ENCODE peak calls at places on chromosomes 4 and X, in six cellular contexts. V is fibroblast of lung, P is AG04450, E is testis, O is mammary epithelial cell, L is left ventricle myocardium inferior. G is an unnamed sample. For H3K9me3, the result is how much of the 10 kb centered on the place peaks cover.

GRCh38 chrX:56233100-56233499 is 944 bp downstream of the KLF8 start:
- DNase-seq in V (no peak), P (no peak), E (peak), O (no peak), L (no peak), G (no peak)

GRCh38 chr4:91600301-91600700 is 703.5 kb upstream of the GRID2 start:
- DNase-seq in V (no peak), P (no peak), E (no peak), O (no peak), L (no peak), G (no peak)

GRCh38 chrX:28802625-28803024 is 215.4 kb downstream of the IL1RAPL1 start:
- DNase-seq in V (no peak), P (no peak), E (no peak), O (no peak), L (no peak), G (no peak)

GRCh38 chr4:113979973-113980615 is 647 bp upstream of the ARSJ start:
- DNase-seq in V (peak), P (no peak), E (no peak), O (peak), L (no peak), G (no peak)

GRCh38 chr4:88675543-88675942 is 22.1 kb downstream of the NAP1L5 start:
- DNase-seq in V (peak), P (no peak), E (no peak), O (no peak), L (no peak), G (no peak)

GRCh38 chrX:73262991-73263390 is 48.3 kb upstream of the NAP1L2 start:
- DNase-seq in V (peak), P (no peak), E (no peak), O (no peak), L (no peak), G (no peak)

GRCh38 chr4:77028241-77028640 is 47.5 kb downstream of the CCNI start:
- DNase-seq in V (no peak), P (no peak), E (no peak), O (no peak), L (no peak), G (no peak)

GRCh38 chr4:25923745-25924144 is 9.7 kb downstream of the SMIM20 start:
- DNase-seq in V (no peak), P (no peak), E (no peak), O (no peak), L (no peak), G (no peak)

GRCh38 chr4:109211671-109212070 is 90.8 kb downstream of the COL25A1 start:
- DNase-seq in V (peak), P (no peak), E (no peak), O (no peak), L (no peak), G (no peak)

GRCh38 chrX:132016628-132017430 is 6.3 kb upstream of the STK26 start:
- DNase-seq in V (no peak), P (no peak), E (no peak), O (no peak), L (no peak), G (no peak)

GRCh38 chrX:43975747-43976146 is 2.6 kb upstream of the NDP start:
- DNase-seq in V (no peak), P (no peak), E (no peak), O (no peak), L (no peak), G (no peak)

GRCh38 chr4:71520308-71520707 is 181.5 kb downstream of the SLC4A4 start:
- DNase-seq in V (no peak), P (no peak), E (no peak), O (no peak), L (no peak), G (no peak)

GRCh38 chr4:164906368-164906767 is 29.4 kb downstream of the APELA start:
- DNase-seq in V (no peak), P (no peak), E (no peak), O (no peak), L (no peak), G (no peak)

GRCh38 chrX:131704136-131704695 is 160.3 kb downstream of the OR13H1 start:
- DNase-seq in V (peak), P (no peak), E (peak), O (peak), L (no peak), G (peak)

GRCh38 chrX:17616936-17617335 is 120.4 kb upstream of the SCML1 start:
- DNase-seq in V (no peak), P (no peak), E (no peak), O (no peak), L (no peak), G (no peak)

GRCh38 chr4:48300004-48300403 is 30.4 kb upstream of the TEC start:
- DNase-seq in V (peak), P (no peak), E (no peak), O (no peak), L (no peak), G (no peak)

GRCh38 chr4:140626982-140627381 is 58.2 kb upstream of the UCP1 start:
- DNase-seq in V (no peak), P (no peak), E (no peak), O (no peak), L (no peak), G (no peak)

GRCh38 chrX:39815621-39816020 is 282.1 kb downstream of the BCOR start:
- DNase-seq in V (peak), P (no peak), E (no peak), O (no peak), L (no peak), G (no peak)

GRCh38 chrX:80765226-80765625 is 44.5 kb downstream of the BRWD3 start:
- DNase-seq in V (peak), P (peak), E (no peak), O (peak), L (no peak), G (no peak)

GRCh38 chrX:30649859-30650258 is 3.4 kb upstream of the GK start:
- DNase-seq in V (no peak), P (no peak), E (no peak), O (peak), L (no peak), G (no peak)

GRCh38 chr4:111174331-111174730 is 551.5 kb upstream of the PITX2 start:
- DNase-seq in V (peak), P (no peak), E (no peak), O (no peak), L (no peak), G (no peak)

GRCh38 chr4:126071346-126072333 is 756.9 kb downstream of the FAT4 start:
- DNase-seq in V (peak), P (peak), E (no peak), O (peak), L (no peak), G (no peak)
- H3K4me3 ChIP-seq in V (no peak), P (no peak), E (no peak), O (no peak), L (no peak), G (no peak)

DNA sequence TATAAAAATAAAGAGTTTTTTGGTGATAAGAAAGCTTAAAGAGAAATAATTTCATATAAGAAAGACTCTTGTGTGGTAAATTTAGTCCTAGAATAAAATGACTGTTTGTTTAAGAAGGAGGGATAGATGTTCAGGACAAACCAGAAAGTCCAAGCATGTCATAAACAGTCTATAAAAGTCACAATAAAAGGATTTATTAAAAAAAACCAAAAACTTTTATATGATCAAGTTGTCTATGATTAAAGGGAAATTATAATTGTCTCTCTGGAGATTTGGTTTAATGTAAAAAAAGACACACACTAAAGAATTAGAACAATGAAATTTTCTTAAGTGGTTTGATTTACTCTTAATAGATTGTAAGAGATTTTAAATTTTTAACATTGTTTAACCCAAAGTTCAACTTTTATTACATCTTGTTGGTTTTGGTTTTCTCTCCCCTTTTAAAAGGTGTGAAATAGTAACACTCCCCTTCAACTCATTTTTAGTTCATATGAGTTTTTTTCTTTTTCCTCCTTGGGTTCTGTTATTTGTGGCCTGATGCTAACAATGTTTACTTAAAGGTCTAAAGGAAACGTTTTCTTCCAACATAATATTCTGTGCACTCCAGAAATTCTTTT is 89.7 kb downstream of the PDHA2 start:
- DNase-seq in V (no peak), P (no peak), E (no peak), O (no peak), L (no peak), G (no peak)
- H3K9me3 ChIP-seq in V (under half), P (under half), E (under half), O (under half), L (half or more), G (under half)

DNA sequence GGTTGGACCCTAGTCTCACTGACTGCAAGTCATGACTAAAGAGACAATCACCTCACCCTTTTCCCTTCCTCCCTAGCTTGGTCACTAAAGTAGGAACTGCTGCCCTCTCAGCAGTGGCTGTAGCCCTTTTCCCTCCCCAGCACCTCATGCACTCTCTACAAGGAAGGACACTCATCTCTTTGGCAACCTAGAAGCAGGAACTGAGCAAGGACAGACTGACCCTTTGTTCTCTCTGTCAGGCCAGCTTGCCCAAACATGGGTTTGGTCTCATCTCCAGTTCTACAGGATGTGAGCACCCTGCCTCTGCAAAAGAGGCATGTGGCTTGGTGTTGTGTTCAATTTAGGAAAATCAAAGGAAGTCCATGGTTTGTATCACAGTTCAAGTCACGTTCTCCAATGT is 15.8 kb downstream of the LEF1 start:
- DNase-seq in V (no peak), P (no peak), E (no peak), O (peak), L (no peak), G (no peak)
- H3K4me3 ChIP-seq in V (no peak), P (no peak), E (no peak), O (no peak), L (no peak), G (no peak)

GRCh38 chrX:47266643-47267042 is 33.8 kb downstream of the USP11 start:
- DNase-seq in V (no peak), P (no peak), E (no peak), O (no peak), L (no peak), G (no peak)

DNA sequence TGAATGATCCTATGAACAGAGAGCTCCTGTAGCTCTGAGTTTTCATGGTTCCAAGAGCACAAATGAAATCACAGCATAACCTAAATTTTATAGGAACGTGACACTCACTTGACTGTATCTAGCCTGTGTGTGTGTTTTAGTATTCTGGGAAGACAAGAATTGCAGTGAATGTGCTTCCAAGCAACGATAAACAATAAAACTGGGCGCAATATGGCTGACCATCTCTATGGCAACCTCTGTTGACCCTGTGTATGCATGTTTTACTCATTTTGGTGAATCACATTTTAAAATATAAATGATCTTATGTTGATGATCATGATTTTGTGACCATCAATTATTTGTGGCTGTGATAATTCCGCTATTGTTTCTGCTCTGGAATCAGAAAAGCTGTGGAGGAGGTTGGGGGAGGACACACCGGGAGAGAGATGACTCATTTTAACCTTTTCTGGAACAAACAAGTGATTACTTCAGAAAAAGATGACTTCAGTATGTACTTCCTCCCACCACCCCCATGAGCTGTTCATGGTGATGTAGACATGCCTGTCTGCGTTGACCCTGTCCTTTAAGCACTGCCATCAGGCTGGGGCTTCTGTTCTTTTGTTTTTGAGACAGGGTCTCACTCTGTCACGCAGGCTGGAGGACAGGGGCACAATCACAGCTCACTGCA is 31.8 kb downstream of the USP11 start:
- DNase-seq in V (peak), P (no peak), E (peak), O (peak), L (no peak), G (no peak)
- H3K9me3 ChIP-seq in V (under half), P (under half), E (under half), O (under half), L (under half), G (under half)

DNA sequence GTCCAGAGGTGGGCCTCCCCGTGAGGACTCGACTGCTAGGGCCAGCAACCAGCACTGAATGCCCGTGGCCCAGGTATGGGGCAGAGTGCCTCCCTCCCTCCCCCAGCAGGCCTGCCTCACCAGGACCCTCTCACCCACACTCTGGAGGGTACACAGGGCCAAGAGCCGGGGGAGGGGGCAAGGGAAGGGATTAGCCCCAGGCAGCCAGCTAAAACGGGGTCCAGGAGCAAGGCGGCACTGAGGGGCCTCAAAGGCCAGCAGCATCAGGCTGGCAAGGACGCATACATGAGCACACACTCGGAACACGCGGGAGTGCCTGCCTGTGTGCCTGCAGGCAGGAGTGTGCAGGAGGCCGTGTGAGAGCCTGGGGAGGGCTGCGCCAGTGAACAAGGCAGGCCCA is 18.3 kb upstream of the DUSP9 start:
- DNase-seq in V (no peak), P (no peak), E (no peak), O (no peak), L (no peak), G (no peak)
- H3K4me3 ChIP-seq in V (no peak), P (no peak), E (no peak), O (no peak), L (no peak), G (no peak)

GRCh38 chr4:153735901-153736461 is 23.8 kb downstream of the RNF175 start:
- DNase-seq in V (peak), P (no peak), E (no peak), O (peak), L (no peak), G (no peak)
- H3K9me3 ChIP-seq in V (under half), P (under half), E (under half), O (under half), L (under half), G (under half)

DNA sequence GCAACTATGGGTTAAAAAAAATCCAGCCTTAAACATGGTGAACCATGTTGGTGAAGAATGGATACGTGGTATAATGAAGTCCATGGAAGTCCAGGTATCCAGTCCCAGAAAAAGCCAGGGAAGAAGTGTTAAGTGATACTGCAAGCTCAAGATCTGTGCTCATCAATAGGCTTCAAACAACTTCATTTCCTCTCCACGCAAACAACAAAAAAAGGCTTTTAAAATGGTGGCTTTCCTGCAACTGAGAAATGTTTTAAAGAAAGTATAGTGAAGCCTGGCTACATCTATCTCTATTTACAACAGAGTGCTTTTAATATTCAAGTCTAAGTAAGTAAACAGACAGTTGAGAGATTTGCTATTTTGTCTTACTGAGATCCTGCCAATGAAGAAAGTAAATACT is 1.6 kb downstream of the TAPT1 start:
- DNase-seq in V (no peak), P (no peak), E (no peak), O (no peak), L (no peak), G (no peak)
- H3K4me3 ChIP-seq in V (no peak), P (peak), E (no peak), O (peak), L (peak), G (no peak)

DNA sequence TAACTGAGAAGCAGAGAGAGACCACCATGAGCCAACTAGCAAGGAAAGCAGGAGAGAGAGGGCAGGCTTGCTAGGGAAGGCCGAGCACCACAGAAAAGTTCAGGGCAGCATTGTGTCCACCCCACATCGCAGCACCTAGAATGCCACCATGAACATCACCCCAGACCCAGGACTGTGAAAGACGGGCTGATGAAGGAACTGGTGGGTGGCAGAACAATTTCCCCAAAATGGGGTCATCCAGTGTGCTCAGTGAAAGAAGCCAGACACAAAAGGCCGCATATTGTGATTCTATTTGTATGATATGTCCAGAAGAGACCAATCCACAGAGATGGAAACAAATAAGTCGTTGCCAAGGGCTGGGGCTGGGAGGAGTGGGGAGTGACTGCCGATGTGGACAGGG is 16.8 kb downstream of the PNMA6E start:
- DNase-seq in V (no peak), P (no peak), E (no peak), O (no peak), L (no peak), G (no peak)
- H3K9me3 ChIP-seq in V (under half), P (under half), E (under half), O (under half), L (under half), G (under half)

GRCh38 chr4:153427363-153428071 is 38.6 kb upstream of the TMEM131L start:
- DNase-seq in V (peak), P (no peak), E (no peak), O (peak), L (no peak), G (no peak)

GRCh38 chr4:153434190-153434589 is 32.0 kb upstream of the TMEM131L start:
- DNase-seq in V (no peak), P (no peak), E (no peak), O (no peak), L (no peak), G (no peak)

GRCh38 chr4:153428816-153429592 is 37.2 kb upstream of the TMEM131L start:
- DNase-seq in V (peak), P (no peak), E (no peak), O (no peak), L (no peak), G (no peak)

GRCh38 chr4:153433753-153434105 is 32.4 kb upstream of the TMEM131L start:
- DNase-seq in V (no peak), P (no peak), E (no peak), O (no peak), L (no peak), G (no peak)

GRCh38 chr4:153432971-153433752 is 33.0 kb upstream of the TMEM131L start:
- DNase-seq in V (peak), P (no peak), E (peak), O (peak), L (peak), G (peak)
- H3K4me3 ChIP-seq in V (no peak), P (no peak), E (no peak), O (no peak), L (no peak), G (no peak)